ENCODE peak calls at places on chromosome X, in four cellular contexts. B, E, T and Z are unnamed samples.

GRCh38 chrX:102976793-102977495 is 39.9 kb downstream of the RAB40AL start:
- DNase-seq in B (no peak), E (no peak), T (no peak), Z (no peak)

GRCh38 chrX:1239681-1240142 is 27.3 kb upstream of the CRLF2 start:
- DNase-seq in B (no peak), E (no peak), T (peak; percentile 51), Z (no peak)

GRCh38 chrX:154696328-154697045 is 43.1 kb upstream of the CTAG2 start:
- DNase-seq in B (no peak), E (no peak), T (peak; percentile 28), Z (no peak)

GRCh38 chrX:40011483-40012038 is 86.2 kb downstream of the BCOR start:
- DNase-seq in B (no peak), E (no peak), T (no peak), Z (no peak)

GRCh38 chrX:85627363-85627762 is 247.9 kb upstream of the POF1B start:
- DNase-seq in B (no peak), E (no peak), T (no peak), Z (peak; percentile 18)

GRCh38 chrX:136464589-136464988 is 23.2 kb upstream of the BRS3 start:
- DNase-seq in B (no peak), E (no peak), T (no peak), Z (no peak)

GRCh38 chrX:140503714-140504351 is 1.0 kb downstream of the SOX3 start:
- DNase-seq in B (peak; percentile 39), E (no peak), T (no peak), Z (peak; percentile 61)

GRCh38 chrX:53403535-53403934 is 18.9 kb downstream of the SMC1A start:
- DNase-seq in B (no peak), E (no peak), T (no peak), Z (no peak)

GRCh38 chrX:150211988-150212387 is 151.1 kb upstream of the MAMLD1 start:
- DNase-seq in B (no peak), E (no peak), T (no peak), Z (peak; percentile 13)

GRCh38 chrX:145825896-145826295 is 8.3 kb downstream of the SLITRK2 start:
- DNase-seq in B (no peak), E (no peak), T (peak; percentile 15), Z (no peak)

GRCh38 chrX:154126101-154126500 is 17.9 kb upstream of the OPN1LW start:
- DNase-seq in B (no peak), E (no peak), T (no peak), Z (no peak)

GRCh38 chrX:139890991-139891700 is 41.7 kb downstream of the ATP11C start:
- DNase-seq in B (no peak), E (no peak), T (peak; percentile 73), Z (no peak)

GRCh38 chrX:54479471-54480122 is 16.4 kb downstream of the FGD1 start:
- DNase-seq in B (peak; percentile 68), E (no peak), T (no peak), Z (peak; percentile 87)

GRCh38 chrX:45445745-45446412 is 245.2 kb upstream of the DIPK2B start:
- DNase-seq in B (no peak), E (no peak), T (peak; percentile 10), Z (no peak)

GRCh38 chrX:135544338-135544948 is 24.0 kb downstream of the INTS6L start:
- DNase-seq in B (no peak), E (no peak), T (no peak), Z (no peak)

GRCh38 chrX:117839544-117839943 is 277.1 kb downstream of the KLHL13 start:
- DNase-seq in B (peak; percentile 20), E (no peak), T (no peak), Z (peak; percentile 4)

GRCh38 chrX:129790146-129790545 is 10.4 kb downstream of the SASH3 start:
- DNase-seq in B (no peak), E (no peak), T (no peak), Z (no peak)

GRCh38 chrX:129785160-129785947 is 5.6 kb downstream of the SASH3 start:
- DNase-seq in B (no peak), E (no peak), T (no peak), Z (no peak)

GRCh38 chrX:129788527-129788926 is 8.8 kb downstream of the SASH3 start:
- DNase-seq in B (no peak), E (no peak), T (no peak), Z (no peak)

GRCh38 chrX:129786210-129786651 is 6.5 kb downstream of the SASH3 start:
- DNase-seq in B (no peak), E (no peak), T (no peak), Z (no peak)

GRCh38 chrX:129787336-129788055 is 7.7 kb downstream of the SASH3 start:
- DNase-seq in B (no peak), E (no peak), T (no peak), Z (peak; percentile 35)
- H2AK5ac ChIP-seq in B (no peak overlapping the region), E (no peak overlapping the region), T (no peak overlapping the region), Z (no peak overlapping the region)

GRCh38 chrX:7153231-7153630 is 5.3 kb upstream of the PUDP start:
- DNase-seq in B (no peak), E (no peak), T (no peak), Z (no peak)
- H3K79me2 ChIP-seq in B (no peaks in the 10 kb centered on the region), E (no peaks in the 10 kb centered on the region), T (peaks cover 1% of the 10 kb centered on the region), Z (no peaks in the 10 kb centered on the region)

GRCh38 chrX:23374291-23374690 is 39.6 kb downstream of the PTCHD1 start:
- DNase-seq in B (no peak), E (no peak), T (no peak), Z (no peak)

GRCh38 chrX:23376581-23376980 is 41.9 kb downstream of the PTCHD1 start:
- DNase-seq in B (no peak), E (no peak), T (no peak), Z (no peak)

GRCh38 chrX:23369037-23369436 is 34.4 kb downstream of the PTCHD1 start:
- DNase-seq in B (no peak), E (no peak), T (no peak), Z (no peak)

GRCh38 chrX:23372220-23372902 is 37.7 kb downstream of the PTCHD1 start:
- DNase-seq in B (no peak), E (no peak), T (no peak), Z (no peak)

GRCh38 chrX:23373129-23373804 is 38.6 kb downstream of the PTCHD1 start:
- DNase-seq in B (no peak), E (no peak), T (no peak), Z (no peak)
- H3K4me2 ChIP-seq in B (no peak overlapping the region), E (no peak overlapping the region), T (no peak overlapping the region), Z (no peak overlapping the region)

DNA sequence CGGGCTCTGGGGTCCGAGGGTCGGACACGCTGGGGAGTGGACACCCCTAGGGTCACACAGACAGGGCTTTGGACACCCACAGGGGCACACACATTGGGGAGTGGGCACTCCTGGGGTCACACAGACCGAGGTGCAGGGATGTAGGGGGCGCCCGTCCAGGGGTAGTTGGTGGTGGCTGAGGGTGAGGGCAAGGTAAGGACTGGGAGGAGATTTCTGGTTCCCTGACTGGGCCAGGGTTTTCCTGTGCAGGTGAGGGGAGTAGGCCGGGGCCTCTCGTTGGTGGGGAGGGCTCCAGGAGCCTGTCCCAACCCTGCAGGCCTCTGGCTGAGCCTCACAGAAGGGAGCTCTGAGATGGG is 21.9 kb upstream of the WDR45 start:
- DNase-seq in B (peak; percentile 50), E (no peak), T (no peak), Z (peak; percentile 4)
- H2AK5ac ChIP-seq in B (no peak overlapping the region), E (no peak overlapping the region), T (peak overlapping the region; percentile 7), Z (no peak overlapping the region)

DNA sequence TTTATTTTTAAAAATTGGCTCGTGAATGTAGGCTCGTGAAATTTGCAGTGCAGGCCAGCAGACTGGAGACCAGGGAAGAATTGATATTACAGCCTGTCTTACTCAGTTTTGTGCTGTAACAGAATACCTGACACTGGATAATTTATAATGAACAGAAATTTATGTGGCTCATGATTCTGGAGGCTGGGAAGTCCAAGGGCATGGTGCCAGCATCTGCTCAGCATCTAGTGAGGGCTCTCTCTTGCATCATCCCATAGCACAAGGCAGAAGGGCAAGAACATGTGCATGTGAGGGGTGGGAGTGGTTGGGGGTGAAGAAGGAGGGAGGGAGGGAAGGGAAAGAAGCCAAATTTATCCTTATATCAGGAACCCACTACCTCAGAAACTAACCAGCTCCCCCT is 13.7 kb upstream of the CLTRN start:
- DNase-seq in B (no peak), E (no peak), T (no peak), Z (no peak)
- H3K79me2 ChIP-seq in B (peaks cover 31% of the 10 kb centered on the region), E (peaks cover 12% of the 10 kb centered on the region), T (peaks cover 4% of the 10 kb centered on the region), Z (peaks cover 32% of the 10 kb centered on the region)

DNA sequence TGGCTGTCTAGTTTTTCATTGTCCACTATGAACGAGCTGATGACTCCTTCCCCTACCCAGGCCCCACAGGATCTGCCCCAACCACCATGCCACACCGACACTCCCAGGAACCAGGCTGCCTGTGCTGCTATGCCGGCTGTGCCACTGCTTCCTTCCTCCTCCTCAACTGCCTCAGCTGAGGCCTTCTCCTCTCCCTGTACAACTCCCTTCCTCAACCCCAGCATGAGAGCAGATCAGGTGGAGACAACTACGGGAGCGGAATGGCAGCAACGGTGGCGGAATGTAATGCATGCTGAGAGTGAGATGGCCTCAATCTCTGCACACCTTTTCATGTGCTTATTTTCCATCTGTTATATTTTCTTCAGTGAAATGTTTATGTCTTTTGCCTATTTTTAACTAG is 76.3 kb upstream of the ASB12 start:
- DNase-seq in B (no peak), E (no peak), T (no peak), Z (no peak)
- H3K4me2 ChIP-seq in B (no peak overlapping the region), E (no peak overlapping the region), T (no peak overlapping the region), Z (no peak overlapping the region)

DNA sequence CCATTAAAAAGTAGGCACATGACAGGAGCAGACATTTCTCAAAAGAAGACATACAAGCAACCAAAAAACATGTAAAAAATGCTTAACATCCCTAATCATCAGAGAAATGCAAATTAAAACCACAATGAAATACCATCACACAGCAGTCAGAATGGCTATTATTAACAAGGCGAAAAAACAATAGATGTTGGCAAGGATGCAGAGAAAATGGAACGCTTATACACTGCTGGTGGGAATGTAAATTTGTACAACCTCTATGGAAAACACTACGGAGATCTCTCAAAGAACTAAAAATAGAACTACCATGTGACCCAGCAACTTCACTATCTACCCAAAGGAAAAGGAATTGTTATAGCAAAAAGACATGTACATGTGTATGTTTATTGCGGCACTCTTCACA is 71.5 kb downstream of the PPP4R3C start:
- DNase-seq in B (no peak), E (no peak), T (no peak), Z (no peak)
- H2AK5ac ChIP-seq in B (no peak overlapping the region), E (no peak overlapping the region), T (no peak overlapping the region), Z (no peak overlapping the region)